ENCODE peak calls at places on chromosomes 6 and 20, in seven cellular contexts. One of them, this sample, is unnamed.

GRCh38 chr20:62214067-62214466 is 6.0 kb downstream of the HRH3 start:
- DNase-seq in ovary: no peak
- DNase-seq in K562: no peak
- DNase-seq in MM.1S: no peak
- DNase-seq in PC-9: no peak
- DNase-seq in lung: no peak
- DNase-seq in endodermal cell: no peak
- DNase-seq in this sample: no peak

GRCh38 chr20:57749861-57750260 is 40.0 kb upstream of the PMEPA1 start:
- DNase-seq in endodermal cell: no peak
- DNase-seq in PC-9: no peak
- DNase-seq in ovary: no peak
- DNase-seq in MM.1S: no peak
- DNase-seq in lung: peak
- DNase-seq in K562: no peak
- DNase-seq in this sample: no peak

GRCh38 chr6:156943167-156943566 is 166.0 kb downstream of the ARID1B start:
- DNase-seq in ovary: no peak
- DNase-seq in PC-9: no peak
- DNase-seq in MM.1S: no peak
- DNase-seq in lung: no peak
- DNase-seq in endodermal cell: no peak
- DNase-seq in K562: no peak
- DNase-seq in this sample: no peak

GRCh38 chr6:152110878-152111820 is 303.7 kb downstream of the ESR1 start:
- DNase-seq in K562: no peak
- DNase-seq in lung: no peak
- DNase-seq in MM.1S: no peak
- DNase-seq in ovary: no peak
- DNase-seq in endodermal cell: no peak
- DNase-seq in PC-9: peak
- DNase-seq in this sample: no peak

GRCh38 chr6:142827356-142827755 is 117.6 kb downstream of the HIVEP2 start:
- DNase-seq in lung: peak
- DNase-seq in ovary: no peak
- DNase-seq in K562: no peak
- DNase-seq in PC-9: no peak
- DNase-seq in MM.1S: no peak
- DNase-seq in endodermal cell: no peak
- DNase-seq in this sample: no peak

GRCh38 chr20:34111057-34111711 is 859 bp downstream of the EIF2S2 start:
- DNase-seq in PC-9: no peak
- DNase-seq in MM.1S: peak
- DNase-seq in K562: no peak
- DNase-seq in lung: no peak
- DNase-seq in ovary: peak
- DNase-seq in endodermal cell: no peak
- DNase-seq in this sample: no peak

GRCh38 chr6:152598858-152599537 is 38.2 kb downstream of the SYNE1 start:
- DNase-seq in ovary: no peak
- DNase-seq in endodermal cell: no peak
- DNase-seq in PC-9: no peak
- DNase-seq in K562: no peak
- DNase-seq in MM.1S: no peak
- DNase-seq in lung: no peak
- DNase-seq in this sample: no peak

GRCh38 chr6:139647816-139648215 is 273.4 kb upstream of the CITED2 start:
- DNase-seq in ovary: no peak
- DNase-seq in K562: no peak
- DNase-seq in lung: no peak
- DNase-seq in MM.1S: no peak
- DNase-seq in PC-9: no peak
- DNase-seq in endodermal cell: no peak
- DNase-seq in this sample: no peak

GRCh38 chr20:43681468-43681942 is 14.6 kb downstream of the MYBL2 start:
- DNase-seq in MM.1S: peak
- DNase-seq in endodermal cell: no peak
- DNase-seq in K562: peak
- DNase-seq in lung: no peak
- DNase-seq in ovary: no peak
- DNase-seq in PC-9: no peak
- DNase-seq in this sample: no peak

GRCh38 chr6:157629220-157629619 is 193.8 kb upstream of the SNX9 start:
- DNase-seq in PC-9: no peak
- DNase-seq in ovary: no peak
- DNase-seq in endodermal cell: no peak
- DNase-seq in MM.1S: no peak
- DNase-seq in lung: no peak
- DNase-seq in K562: no peak
- DNase-seq in this sample: no peak

GRCh38 chr20:19056909-19057308 is 155.5 kb upstream of the SLC24A3 start:
- DNase-seq in MM.1S: no peak
- DNase-seq in ovary: no peak
- DNase-seq in K562: no peak
- DNase-seq in PC-9: no peak
- DNase-seq in lung: no peak
- DNase-seq in endodermal cell: peak
- DNase-seq in this sample: no peak

GRCh38 chr20:36248836-36249235 is 12.6 kb downstream of the AAR2 start:
- DNase-seq in lung: no peak
- DNase-seq in K562: no peak
- DNase-seq in PC-9: no peak
- DNase-seq in MM.1S: no peak
- DNase-seq in endodermal cell: no peak
- DNase-seq in ovary: no peak
- DNase-seq in this sample: no peak

GRCh38 chr6:31381666-31382065 is 21.7 kb upstream of the MICA start:
- DNase-seq in lung: no peak
- DNase-seq in K562: no peak
- DNase-seq in endodermal cell: no peak
- DNase-seq in PC-9: no peak
- DNase-seq in ovary: no peak
- DNase-seq in MM.1S: no peak
- DNase-seq in this sample: no peak

GRCh38 chr6:129655334-129655733 is 54.6 kb downstream of the ARHGAP18 start:
- DNase-seq in PC-9: no peak
- DNase-seq in endodermal cell: no peak
- DNase-seq in lung: no peak
- DNase-seq in ovary: no peak
- DNase-seq in MM.1S: no peak
- DNase-seq in K562: no peak
- DNase-seq in this sample: no peak

GRCh38 chr6:28489366-28490190 is 26.0 kb downstream of the GPX6 start:
- DNase-seq in K562: peak
- DNase-seq in PC-9: peak
- DNase-seq in lung: peak
- DNase-seq in endodermal cell: peak
- DNase-seq in MM.1S: peak
- DNase-seq in ovary: peak
- DNase-seq in this sample: no peak
- H3K27ac ChIP-seq in K562: peak
- H3K27ac ChIP-seq in PC-9: peak
- H3K27ac ChIP-seq in lung: no peak
- H3K27ac ChIP-seq in endodermal cell: peak
- H3K27ac ChIP-seq in MM.1S: peak
- H3K27ac ChIP-seq in ovary: peak
- H3K27ac ChIP-seq in this sample: no peak

GRCh38 chr20:4604580-4604979 is 117.1 kb upstream of the PRND start:
- DNase-seq in K562: no peak
- DNase-seq in lung: no peak
- DNase-seq in ovary: no peak
- DNase-seq in MM.1S: no peak
- DNase-seq in PC-9: no peak
- DNase-seq in endodermal cell: no peak
- DNase-seq in this sample: no peak

GRCh38 chr20:4607287-4607713 is 114.4 kb upstream of the PRND start:
- DNase-seq in endodermal cell: peak
- DNase-seq in PC-9: peak
- DNase-seq in lung: peak
- DNase-seq in ovary: peak
- DNase-seq in K562: peak
- DNase-seq in MM.1S: peak
- DNase-seq in this sample: no peak

GRCh38 chr20:4605166-4605565 is 116.5 kb upstream of the PRND start:
- DNase-seq in lung: no peak
- DNase-seq in ovary: no peak
- DNase-seq in K562: no peak
- DNase-seq in endodermal cell: no peak
- DNase-seq in PC-9: no peak
- DNase-seq in MM.1S: no peak
- DNase-seq in this sample: no peak

GRCh38 chr20:4603724-4604123 is 118.0 kb upstream of the PRND start:
- DNase-seq in lung: no peak
- DNase-seq in MM.1S: no peak
- DNase-seq in K562: no peak
- DNase-seq in PC-9: no peak
- DNase-seq in ovary: no peak
- DNase-seq in endodermal cell: no peak
- DNase-seq in this sample: no peak

DNA sequence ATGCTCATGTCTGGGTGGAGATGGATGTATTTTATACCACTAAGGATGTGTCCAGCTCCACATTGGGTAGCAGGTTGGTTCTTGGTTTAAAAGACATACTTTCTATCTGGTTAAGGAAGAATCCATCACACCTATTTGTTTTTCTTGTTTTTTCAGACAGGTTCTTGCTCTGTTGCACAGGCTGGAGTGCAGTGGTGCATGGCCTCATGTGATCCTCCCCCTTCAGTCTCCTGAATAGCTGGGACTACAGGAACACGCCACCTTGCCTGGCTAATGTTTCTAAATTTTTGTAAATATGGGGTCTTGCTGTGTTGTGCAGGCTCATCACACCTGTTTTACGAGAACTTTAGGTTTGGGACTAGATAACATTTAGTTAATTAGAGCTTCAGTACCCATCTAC is 115.7 kb upstream of the PRND start:
- DNase-seq in ovary: no peak
- DNase-seq in PC-9: no peak
- DNase-seq in endodermal cell: no peak
- DNase-seq in MM.1S: no peak
- DNase-seq in K562: no peak
- DNase-seq in lung: no peak
- DNase-seq in this sample: no peak
- H3K27ac ChIP-seq in ovary: no peak
- H3K27ac ChIP-seq in PC-9: no peak
- H3K27ac ChIP-seq in endodermal cell: no peak
- H3K27ac ChIP-seq in MM.1S: no peak
- H3K27ac ChIP-seq in K562: no peak
- H3K27ac ChIP-seq in lung: no peak
- H3K27ac ChIP-seq in this sample: no peak

DNA sequence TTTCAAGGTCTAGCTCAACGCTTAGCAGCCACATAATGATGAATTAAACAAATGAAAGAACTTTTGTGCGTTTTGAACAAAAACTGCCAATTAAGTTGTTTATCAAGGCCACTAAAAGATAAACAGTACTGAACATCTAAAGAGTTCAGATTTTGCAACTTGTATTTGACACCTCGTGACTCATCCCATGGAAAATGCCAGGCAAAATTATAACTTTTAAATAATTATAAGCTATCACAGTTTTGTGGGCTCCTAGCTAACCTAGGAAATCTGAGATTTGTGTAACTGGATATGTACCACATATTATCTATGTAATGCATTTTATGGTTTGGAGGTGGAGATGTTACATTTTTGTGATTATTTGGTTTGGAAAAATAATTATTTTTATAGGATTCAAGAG is 9.6 kb upstream of the BAG2 start:
- DNase-seq in lung: no peak
- DNase-seq in ovary: no peak
- DNase-seq in K562: no peak
- DNase-seq in endodermal cell: no peak
- DNase-seq in MM.1S: no peak
- DNase-seq in PC-9: no peak
- DNase-seq in this sample: no peak
- H3K27ac ChIP-seq in lung: no peak
- H3K27ac ChIP-seq in ovary: no peak
- H3K27ac ChIP-seq in K562: no peak
- H3K27ac ChIP-seq in endodermal cell: no peak
- H3K27ac ChIP-seq in MM.1S: no peak
- H3K27ac ChIP-seq in PC-9: no peak
- H3K27ac ChIP-seq in this sample: no peak

DNA sequence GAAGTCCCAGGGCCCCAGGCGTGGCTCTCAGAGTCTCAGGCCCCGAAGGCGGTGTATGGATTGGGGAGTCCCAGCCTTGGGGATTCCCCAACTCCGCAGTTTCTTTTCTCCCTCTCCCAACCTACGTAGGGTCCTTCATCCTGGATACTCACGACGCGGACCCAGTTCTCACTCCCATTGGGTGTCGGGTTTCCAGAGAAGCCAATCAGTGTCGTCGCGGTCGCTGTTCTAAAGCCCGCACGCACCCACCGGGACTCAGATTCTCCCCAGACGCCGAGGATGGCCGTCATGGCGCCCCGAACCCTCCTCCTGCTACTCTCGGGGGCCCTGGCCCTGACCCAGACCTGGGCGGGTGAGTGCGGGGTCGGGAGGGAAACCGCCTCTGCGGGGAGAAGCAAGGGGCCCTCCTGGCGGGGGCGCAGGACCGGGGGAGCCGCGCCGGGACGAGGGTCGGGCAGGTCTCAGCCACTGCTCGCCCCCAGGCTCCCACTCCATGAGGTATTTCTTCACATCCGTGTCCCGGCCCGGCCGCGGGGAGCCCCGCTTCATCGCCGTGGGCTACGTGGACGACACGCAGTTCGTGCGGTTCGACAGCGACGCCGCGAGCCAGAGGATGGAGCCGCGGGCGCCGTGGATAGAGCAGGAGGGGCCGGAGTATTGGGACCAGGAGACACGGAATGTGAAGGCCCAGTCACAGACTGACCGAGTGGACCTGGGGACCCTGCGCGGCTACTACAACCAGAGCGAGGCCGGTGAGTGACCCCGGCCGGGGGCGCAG is at the start of gene HLA-A:
- DNase-seq in endodermal cell: peak
- DNase-seq in PC-9: peak
- DNase-seq in MM.1S: peak
- DNase-seq in K562: no peak
- DNase-seq in ovary: peak
- DNase-seq in lung: peak
- DNase-seq in this sample: peak
- H3K27ac ChIP-seq in endodermal cell: no peak
- H3K27ac ChIP-seq in PC-9: no peak
- H3K27ac ChIP-seq in MM.1S: peak
- H3K27ac ChIP-seq in K562: no peak
- H3K27ac ChIP-seq in ovary: peak
- H3K27ac ChIP-seq in lung: peak
- H3K27ac ChIP-seq in this sample: peak

This sample was measured in caudate nucleus.